ENCODE peak calls at places on chromosome 16, in eight cellular contexts. H is stomach, T is A549, V is lower leg skin, X is heart left ventricle, M is testis, S is tibial nerve, F is transverse colon. N is an unnamed sample.

GRCh38 chr16:57150682-57151330 is 35.0 kb downstream of the PSME3IP1 start:
- DNase-seq in H (peak), T (no peak), V (no peak), X (no peak), M (peak), S (no peak), F (no peak), N (no peak)

GRCh38 chr16:54178491-54178976 is 108.1 kb downstream of the IRX3 start:
- DNase-seq in H (no peak), T (no peak), V (no peak), X (peak), M (no peak), S (no peak), F (no peak), N (no peak)

GRCh38 chr16:49631521-49632041 is 224.3 kb downstream of the ZNF423 start:
- DNase-seq in H (no peak), T (no peak), V (no peak), X (no peak), M (no peak), S (no peak), F (no peak), N (no peak)

GRCh38 chr16:637081-638018 is 1.2 kb upstream of the METTL26 start:
- DNase-seq in H (peak), T (peak), V (peak), X (peak), M (peak), S (peak), F (peak), N (peak)

GRCh38 chr16:12896562-12896961 is 4.8 kb upstream of the SHISA9 start:
- DNase-seq in H (no peak), T (no peak), V (no peak), X (no peak), M (no peak), S (no peak), F (no peak), N (no peak)

GRCh38 chr16:733382-734207 is 6.7 kb downstream of the HAGHL start:
- DNase-seq in H (no peak), T (no peak), V (no peak), X (no peak), M (no peak), S (no peak), F (no peak), N (no peak)

GRCh38 chr16:70253291-70254094 is 1.8 kb upstream of the EXOSC6 start:
- DNase-seq in H (no peak), T (peak), V (no peak), X (no peak), M (peak), S (peak), F (peak), N (peak)

GRCh38 chr16:68313116-68313515 is 2.3 kb downstream of the PRMT7 start:
- DNase-seq in H (no peak), T (no peak), V (no peak), X (no peak), M (no peak), S (no peak), F (no peak), N (no peak)

GRCh38 chr16:82108101-82108500 is 61.9 kb downstream of the MPHOSPH6 start:
- DNase-seq in H (no peak), T (no peak), V (no peak), X (no peak), M (no peak), S (no peak), F (no peak), N (no peak)

GRCh38 chr16:68987734-68988457 is 117.6 kb upstream of the HAS3 start:
- DNase-seq in H (no peak), T (no peak), V (no peak), X (no peak), M (no peak), S (no peak), F (no peak), N (no peak)

GRCh38 chr16:3401719-3402397 is 843 bp downstream of the ZNF174 start:
- DNase-seq in H (no peak), T (peak), V (no peak), X (no peak), M (peak), S (no peak), F (no peak), N (no peak)

GRCh38 chr16:53545433-53545832 is 42.4 kb upstream of the AKTIP start:
- DNase-seq in H (no peak), T (no peak), V (no peak), X (no peak), M (no peak), S (no peak), F (no peak), N (no peak)

GRCh38 chr16:65667013-65667578 is 545.2 kb upstream of the CDH11 start:
- DNase-seq in H (no peak), T (no peak), V (no peak), X (no peak), M (peak), S (no peak), F (no peak), N (no peak)

GRCh38 chr16:73154063-73154870 is 106.3 kb upstream of the ZFHX3 start:
- DNase-seq in H (no peak), T (no peak), V (peak), X (peak), M (peak), S (peak), F (no peak), N (no peak)

GRCh38 chr16:55562936-55563335 is 3.5 kb upstream of the CAPNS2 start:
- DNase-seq in H (no peak), T (no peak), V (no peak), X (no peak), M (no peak), S (no peak), F (no peak), N (no peak)

GRCh38 chr16:29815793-29816693 is at the start of gene PAGR1:
- DNase-seq in H (peak), T (peak), V (peak), X (peak), M (peak), S (peak), F (peak), N (peak)
- TF ChIP-seq POLR2A in H (no peak), T (peak), V (no peak), X (peak), M (peak), S (peak), F (peak), N (peak)

GRCh38 chr16:28537964-28538732 is 626 bp downstream of the NUPR1 start:
- DNase-seq in H (peak), T (no peak), V (no peak), X (no peak), M (peak), S (no peak), F (peak), N (no peak)

GRCh38 chr16:28537076-28537475 is 1.7 kb downstream of the NUPR1 start:
- DNase-seq in H (no peak), T (no peak), V (peak), X (no peak), M (no peak), S (no peak), F (no peak), N (no peak)

GRCh38 chr16:28543072-28543471 is 4.3 kb upstream of the NUPR1 start:
- DNase-seq in H (peak), T (no peak), V (peak), X (no peak), M (peak), S (peak), F (peak), N (no peak)

GRCh38 chr16:28534542-28535373 is 4.0 kb downstream of the NUPR1 start:
- DNase-seq in H (peak), T (no peak), V (peak), X (no peak), M (peak), S (peak), F (peak), N (no peak)

GRCh38 chr16:28538733-28539596 is at the start of gene NUPR1:
- DNase-seq in H (peak), T (peak), V (peak), X (peak), M (peak), S (peak), F (peak), N (peak)
- TF ChIP-seq POLR2A in H (no peak), T (no peak), V (no peak), X (peak), M (peak), S (peak), F (peak), N (no peak)

DNA sequence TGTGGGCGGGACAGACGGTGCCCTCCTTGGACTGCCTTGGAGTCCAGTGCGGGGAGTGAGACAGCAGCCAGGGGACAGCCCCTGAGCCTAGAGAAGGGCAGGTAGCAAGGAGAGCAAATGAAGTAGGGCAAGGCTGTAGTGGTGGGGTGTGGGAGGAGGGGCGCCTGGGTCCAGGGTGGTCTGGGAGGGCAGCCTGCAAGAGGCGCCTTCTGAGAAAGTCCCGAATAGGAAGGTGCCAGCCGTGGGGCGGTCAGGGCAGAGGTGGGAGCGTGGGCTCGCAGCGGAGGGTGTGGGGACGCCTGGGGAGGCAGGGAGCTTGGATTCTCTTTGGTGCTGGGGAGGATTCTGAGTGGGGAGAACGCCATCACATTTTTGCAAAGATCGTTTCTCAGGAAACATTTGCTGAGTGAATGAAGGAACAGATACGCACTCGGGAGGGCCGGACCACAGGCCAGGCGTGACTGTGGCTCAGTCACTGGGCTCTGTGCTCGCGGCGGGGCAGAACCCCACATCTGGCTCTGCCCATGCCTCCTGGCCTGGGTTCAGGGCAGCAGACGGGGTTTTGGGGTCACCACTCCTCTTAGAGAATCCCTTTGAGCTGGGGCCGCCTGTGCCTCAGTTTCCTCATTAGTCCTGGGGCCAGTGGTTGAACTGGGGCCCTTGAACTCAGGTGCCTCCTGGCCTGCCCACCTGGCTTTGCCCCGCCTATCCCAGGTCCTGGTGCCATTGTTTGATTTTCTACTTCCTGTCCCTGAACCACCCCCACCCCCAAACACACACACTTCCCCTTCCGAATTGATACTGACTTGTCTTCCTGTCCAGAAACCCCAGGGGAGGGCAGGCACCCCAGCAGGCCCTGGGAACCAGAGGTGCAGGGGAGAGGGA is 4.2 kb downstream of the SNN start:
- DNase-seq in H (no peak), T (no peak), V (no peak), X (peak), M (no peak), S (no peak), F (no peak), N (no peak)
- TF ChIP-seq POLR2A in H (no peak), T (no peak), V (no peak), X (no peak), M (no peak), S (no peak), F (no peak), N (no peak)

GRCh38 chr16:25257504-25257955 is at the start of gene ZKSCAN2:
- DNase-seq in H (peak), T (peak), V (peak), X (peak), M (peak), S (peak), F (peak), N (peak)
- TF ChIP-seq POLR2A in H (no peak), T (peak), V (no peak), X (peak), M (no peak), S (peak), F (peak), N (peak)

DNA sequence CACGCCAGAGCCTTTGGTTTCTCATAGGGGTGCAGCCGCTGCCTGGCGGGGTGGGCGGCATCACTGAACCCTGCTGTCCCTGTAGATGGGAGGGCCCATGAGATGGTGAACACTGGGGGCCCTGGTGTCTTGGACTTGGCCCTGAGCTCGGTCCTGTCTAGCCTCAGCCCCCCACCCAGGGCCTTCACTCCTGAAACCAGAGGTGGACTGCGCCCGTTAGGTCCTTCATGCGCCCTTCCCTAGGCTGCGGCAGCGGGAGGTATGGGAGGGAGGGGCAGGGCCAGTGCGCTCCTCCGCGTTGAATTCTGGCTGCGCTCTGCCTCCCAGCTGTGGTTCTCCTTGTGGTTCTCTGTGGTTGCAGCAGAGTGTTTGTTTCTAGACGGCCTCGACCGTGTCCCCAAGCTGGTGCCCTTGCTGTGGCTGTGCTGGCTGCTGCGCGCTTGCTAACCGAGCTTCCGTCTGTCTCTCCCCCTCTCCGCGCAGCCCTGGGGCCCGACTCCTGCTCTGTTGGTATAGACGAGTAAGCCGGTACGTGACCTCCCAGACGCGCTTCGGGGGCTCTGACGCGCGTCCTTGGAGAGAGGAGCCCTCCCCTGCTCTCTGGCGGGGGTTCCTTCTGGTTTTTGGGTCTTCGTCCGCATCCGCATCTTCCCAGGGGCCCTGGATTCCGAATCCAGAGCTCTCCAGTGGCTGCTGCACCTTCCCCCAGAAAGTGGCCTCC is 7.4 kb upstream of the NUDT16L1 start:
- DNase-seq in H (no peak), T (no peak), V (no peak), X (no peak), M (no peak), S (no peak), F (no peak), N (no peak)
- TF ChIP-seq POLR2A in H (no peak), T (no peak), V (no peak), X (no peak), M (no peak), S (no peak), F (no peak), N (no peak)

DNA sequence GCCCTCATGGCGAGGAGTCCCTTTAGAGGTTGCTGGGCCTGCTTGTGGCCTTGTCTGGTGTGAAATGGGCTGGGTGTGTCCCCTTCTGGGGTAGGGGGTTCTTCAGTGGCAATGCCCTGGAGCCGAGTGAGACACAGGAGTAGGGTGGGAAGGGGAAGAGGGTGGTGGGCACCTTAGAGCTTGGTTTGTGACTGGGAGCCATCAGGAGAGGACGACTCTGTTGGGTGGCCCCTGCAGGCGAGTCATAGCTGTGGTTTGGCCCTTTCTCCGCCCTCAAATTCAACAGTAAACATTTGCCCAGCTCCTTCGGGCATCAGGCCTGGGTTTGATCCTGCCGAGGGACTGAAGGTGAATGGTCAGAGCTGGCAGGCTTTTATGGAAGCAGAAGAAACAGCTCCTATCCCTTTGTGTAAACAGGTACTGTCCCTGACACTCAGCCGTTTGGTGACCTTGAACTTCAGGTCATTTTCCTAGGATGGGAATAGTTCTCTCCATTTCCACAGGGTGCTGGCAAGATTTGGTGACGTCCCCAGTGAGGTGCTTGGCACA is 2.9 kb downstream of the E4F1 start:
- DNase-seq in H (peak), T (no peak), V (no peak), X (no peak), M (no peak), S (no peak), F (no peak), N (peak)
- TF ChIP-seq POLR2A in H (no peak), T (no peak), V (no peak), X (no peak), M (no peak), S (no peak), F (no peak), N (no peak)

GRCh38 chr16:85554114-85554790 is 58.9 kb upstream of the GSE1 start:
- DNase-seq in H (peak), T (peak), V (peak), X (peak), M (peak), S (peak), F (peak), N (peak)
- TF ChIP-seq POLR2A in H (no peak), T (peak), V (no peak), X (no peak), M (no peak), S (peak), F (peak), N (peak)

DNA sequence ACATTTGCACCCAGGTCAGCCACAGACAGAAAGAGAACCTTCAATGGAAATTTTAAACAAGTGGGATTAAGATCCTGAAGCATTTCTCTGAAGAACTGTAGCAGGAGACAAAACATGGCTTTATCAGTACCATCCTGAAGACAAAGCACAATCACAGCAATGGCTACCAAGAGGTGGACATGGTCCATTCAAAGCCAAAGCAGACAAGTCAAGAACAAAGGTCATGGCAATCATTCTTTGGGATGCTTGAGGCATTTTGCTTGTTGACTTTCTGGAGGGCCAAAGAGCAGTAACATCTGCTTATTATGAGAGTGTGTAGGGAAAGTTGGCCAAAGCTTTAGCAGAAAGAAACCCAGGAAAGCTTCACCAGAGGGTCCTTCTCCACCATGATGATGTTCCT is 248.2 kb downstream of the TOX3 start:
- DNase-seq in H (no peak), T (no peak), V (no peak), X (no peak), M (no peak), S (no peak), F (no peak), N (no peak)
- TF ChIP-seq POLR2A in H (no peak), T (no peak), V (no peak), X (no peak), M (no peak), S (no peak), F (no peak), N (no peak)